ENCODE peak calls at places on chromosomes 7 and 10, in five cellular contexts. H is cardiac muscle cell; I is T-cell; Y is CD4-positive, CD25-positive, alpha-beta regulatory T cell; G is activated T-helper 1 cell treated with anti-CD3 and anti-CD28 coated beads, Interleukin-12 subunit alpha, Interleukin-12 subunit beta, Interleukin-2, Interleukin-4 antibody, amounts not matched to agents 30 ng/mL and 10 ng/mL and 1 ng/mL, durations not matched to agents 14 hours and 24 hours and 36 hours. X is an unnamed sample.
A peak's percentile ranks its signal among the peaks of the same experiment; 100 is the strongest.

GRCh38 chr7:19463581-19463980 is 245.3 kb downstream of the POLR1F start:
- DNase-seq in Y (no peak), G (no peak), H (no peak), I (no peak), X (no peak)

GRCh38 chr10:78331391-78331922 is 297.8 kb downstream of the RPS24 start:
- DNase-seq in H (no peak), I (no peak), Y (no peak), G (no peak), X (no peak)

GRCh38 chr7:134365341-134366054 is 48.8 kb upstream of the SLC35B4 start:
- DNase-seq in H (no peak), Y (no peak), G (no peak), I (no peak), X (peak; percentile 9)

GRCh38 chr7:32586291-32587221 is 91.3 kb downstream of the AVL9 start:
- DNase-seq in H (no peak), I (no peak), Y (no peak), G (no peak), X (peak; percentile 28)

GRCh38 chr7:114243019-114243507 is 171.6 kb upstream of the FOXP2 start:
- DNase-seq in I (no peak), Y (no peak), G (no peak), H (no peak), X (peak; percentile 90)

GRCh38 chr7:1694981-1695511 is 25.0 kb downstream of the ELFN1 start:
- DNase-seq in Y (no peak), I (no peak), H (no peak), G (no peak), X (no peak)

GRCh38 chr10:87705339-87705738 is 45.7 kb downstream of the PAPSS2 start:
- DNase-seq in Y (no peak), I (no peak), H (no peak), G (no peak), X (peak; percentile 55)

GRCh38 chr10:22466763-22467334 is 121.6 kb downstream of the SPAG6 start:
- DNase-seq in G (no peak), Y (no peak), H (no peak), I (no peak), X (no peak)

GRCh38 chr7:88322151-88322550 is 15.5 kb upstream of the STEAP4 start:
- DNase-seq in G (no peak), Y (no peak), I (no peak), H (no peak), X (no peak)

GRCh38 chr10:124171561-124171960 is 78.2 kb upstream of the CHST15 start:
- DNase-seq in I (no peak), Y (no peak), H (no peak), G (no peak), X (no peak)

GRCh38 chr7:39672176-39672575 is 48.8 kb downstream of the RALA start:
- DNase-seq in I (no peak), Y (no peak), G (no peak), H (no peak), X (no peak)

GRCh38 chr7:98250789-98251188 is 1.2 kb downstream of the TECPR1 start:
- DNase-seq in G (peak; percentile 49), I (peak; percentile 41), H (no peak), Y (peak; percentile 70), X (no peak)

GRCh38 chr7:39609462-39610149 is 13.8 kb upstream of the RALA start:
- DNase-seq in G (no peak), Y (no peak), H (peak; percentile 24), I (no peak), X (no peak)